ENCODE peak calls at places on chromosomes 11 and 22, in ten cellular contexts. B is colonic mucosa; U is MCF 10A; P is tibial artery; S is mucosa of descending colon; L is B cell; K is Calu3; F is GM20000; M is brain microvascular endothelial cell; J is CD4-positive, alpha-beta T cell. N is an unnamed sample.
A peak's percentile ranks its signal among the peaks of the same experiment; 100 is the strongest.

GRCh38 chr11:94885581-94885980 is 87.8 kb downstream of the CWC15 start:
- DNase-seq in M (no peak), K (no peak), J (no peak), U (no peak), P (no peak), B (no peak), F (no peak), S (no peak), L (no peak), N (no peak)

GRCh38 chr11:128409476-128409875 is 177.9 kb downstream of the ETS1 start:
- DNase-seq in S (no peak), F (no peak), K (no peak), B (no peak), J (no peak), L (no peak), U (peak; percentile 85), M (peak; percentile 88), P (no peak), N (no peak)

GRCh38 chr11:127003260-127003981 is 2.9 kb upstream of the KIRREL3 start:
- DNase-seq in L (no peak), J (no peak), U (no peak), S (peak; percentile 23), K (peak; percentile 66), F (peak; percentile 43), M (no peak), B (peak; percentile 29), P (no peak), N (peak; percentile 16)

GRCh38 chr11:76700177-76701100 is 29.9 kb upstream of the LRRC32 start:
- DNase-seq in L (no peak), F (no peak), S (no peak), U (peak; percentile 76), B (no peak), K (no peak), P (no peak), M (peak; percentile 86), J (no peak), N (no peak)

GRCh38 chr11:129846508-129847335 is 31.1 kb downstream of the TMEM45B start:
- DNase-seq in J (peak; percentile 26), S (peak; percentile 38), M (peak; percentile 95), B (no peak), P (no peak), U (peak; percentile 80), F (no peak), L (no peak), K (peak; percentile 36), N (no peak)

GRCh38 chr22:44669725-44670027 is 32.3 kb upstream of the PRR5 start:
- DNase-seq in U (no peak), F (no peak), B (no peak), L (no peak), S (no peak), P (no peak), M (no peak), K (no peak), J (no peak), N (peak; percentile 44)

GRCh38 chr11:315516-315994 is 1.7 kb downstream of the IFITM1 start:
- DNase-seq in S (no peak), K (no peak), M (no peak), F (no peak), P (no peak), L (no peak), U (no peak), B (no peak), J (no peak), N (no peak)

GRCh38 chr11:48108231-48109045 is 108.2 kb upstream of the OR4B1 start:
- DNase-seq in S (no peak), M (no peak), P (no peak), K (no peak), J (no peak), U (no peak), L (no peak), F (no peak), B (no peak), N (peak; percentile 49)

GRCh38 chr11:2515401-2516275 is 70.8 kb downstream of the KCNQ1 start:
- DNase-seq in P (peak; percentile 52), M (no peak), L (no peak), J (no peak), F (no peak), S (no peak), K (no peak), B (peak; percentile 15), U (no peak), N (peak; percentile 1)

GRCh38 chr11:35582033-35582432 is 36.2 kb upstream of the FJX1 start:
- DNase-seq in M (no peak), L (no peak), P (no peak), F (no peak), U (no peak), S (no peak), K (no peak), B (no peak), J (no peak), N (no peak)

GRCh38 chr11:73317373-73317772 is 9.3 kb downstream of the ARHGEF17 start:
- DNase-seq in J (no peak), K (no peak), U (no peak), M (no peak), F (no peak), B (peak; percentile 39), L (no peak), P (peak; percentile 98), S (peak; percentile 29), N (no peak)

GRCh38 chr11:102494216-102494615 is 36.3 kb downstream of the MMP7 start:
- DNase-seq in U (peak; percentile 80), L (no peak), P (no peak), F (no peak), J (no peak), S (peak; percentile 49), M (peak; percentile 28), K (peak; percentile 48), B (peak; percentile 67), N (no peak)

GRCh38 chr11:870127-870413 is 27.4 kb downstream of the TSPAN4 start:
- DNase-seq in M (no peak), P (no peak), B (no peak), K (no peak), U (no peak), L (no peak), S (no peak), F (no peak), J (no peak), N (no peak)

GRCh38 chr11:80327971-80328614 is 887.3 kb upstream of the TENM4 start:
- DNase-seq in K (no peak), S (no peak), L (no peak), U (no peak), B (no peak), F (no peak), M (no peak), J (no peak), P (no peak), N (no peak)

GRCh38 chr11:71488968-71489265 is 35.9 kb downstream of the NADSYN1 start:
- DNase-seq in F (no peak), L (no peak), U (no peak), P (no peak), J (no peak), B (no peak), K (no peak), M (no peak), S (no peak), N (no peak)

GRCh38 chr11:108543316-108543955 is 45.3 kb upstream of the POGLUT3 start:
- DNase-seq in F (no peak), M (no peak), B (no peak), J (no peak), K (no peak), U (no peak), S (no peak), P (no peak), L (no peak), N (no peak)

GRCh38 chr22:46883547-46883946 is 121.1 kb downstream of the TBC1D22A start:
- DNase-seq in L (no peak), F (no peak), U (no peak), K (no peak), S (no peak), J (no peak), P (no peak), M (no peak), B (no peak), N (no peak)

GRCh38 chr11:4203603-4204360 is 109.2 kb downstream of the RRM1 start:
- DNase-seq in U (no peak), P (no peak), L (no peak), B (no peak), J (no peak), M (no peak), F (no peak), S (no peak), K (no peak), N (no peak)
- TF ChIP-seq CTCF in U (no peak), P (no peak), L (no peak), B (no peak), J (no peak), M (peak; percentile 8), F (no peak), S (no peak), K (no peak), N (no peak)

GRCh38 chr11:31492320-31492913 is 17.0 kb downstream of the IMMP1L start:
- DNase-seq in P (no peak), J (no peak), F (no peak), M (peak; percentile 31), S (no peak), L (no peak), U (no peak), K (no peak), B (no peak), N (no peak)
- TF ChIP-seq CTCF in P (no peak), J (no peak), F (no peak), M (no peak), S (no peak), L (no peak), U (no peak), K (no peak), B (no peak), N (no peak)

DNA sequence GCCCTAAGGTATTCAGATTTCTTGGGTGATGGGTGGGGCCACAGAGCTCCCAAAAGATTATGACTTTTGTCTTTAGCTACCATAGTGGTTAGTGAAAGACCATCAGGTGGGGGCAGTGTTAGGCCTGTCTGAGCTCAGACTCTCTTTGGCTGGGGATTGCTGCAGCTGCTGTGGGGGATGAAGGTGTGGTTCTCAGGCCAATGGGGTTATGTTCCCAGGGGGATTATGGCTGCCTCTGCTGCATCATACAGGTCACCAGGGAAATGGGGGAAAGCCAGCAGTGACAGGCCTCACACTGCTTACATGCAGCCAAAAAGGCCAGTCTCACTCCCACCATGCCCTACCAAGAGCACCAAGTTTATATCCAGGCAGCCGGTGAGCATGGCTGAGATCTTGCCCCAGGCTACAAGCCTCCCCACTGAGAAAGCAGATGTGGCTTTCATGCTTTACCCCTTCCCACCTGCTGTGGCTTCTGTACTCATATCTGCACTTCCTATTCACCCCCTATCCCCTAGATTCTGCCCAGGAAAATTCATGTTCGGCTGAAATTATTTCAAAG is 24.8 kb downstream of the CNTF start:
- DNase-seq in U (no peak), M (no peak), J (no peak), B (no peak), F (peak; percentile 20), S (no peak), K (no peak), P (no peak), L (peak; percentile 75), N (peak; percentile 69)
- TF ChIP-seq CTCF in U (no peak), M (no peak), J (no peak), B (no peak), F (no peak), S (no peak), K (no peak), P (no peak), L (no peak), N (no peak)

DNA sequence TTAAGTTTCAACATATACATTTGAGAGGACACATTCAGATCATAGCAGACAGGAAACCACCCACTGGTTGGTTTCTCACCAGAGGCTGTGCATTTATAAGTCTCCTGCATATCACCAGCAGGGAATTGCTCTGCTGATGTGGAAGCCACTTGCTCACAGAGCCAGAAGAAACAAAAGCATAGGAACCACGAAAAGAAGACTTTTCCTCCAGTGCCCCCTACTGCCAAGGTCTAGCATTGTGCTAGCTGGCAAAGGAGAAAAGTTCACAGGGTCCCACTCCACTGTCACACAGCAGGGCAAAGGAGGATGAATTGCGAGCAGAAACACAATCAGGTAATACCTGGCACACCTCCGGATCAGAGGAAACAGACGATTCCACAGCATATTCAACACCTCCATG is 28.9 kb upstream of the ISX start:
- DNase-seq in J (no peak), L (no peak), P (no peak), K (no peak), S (no peak), U (no peak), B (no peak), M (no peak), F (no peak), N (peak; percentile 20)
- TF ChIP-seq CTCF in J (no peak), L (no peak), P (no peak), K (no peak), S (no peak), U (no peak), B (no peak), M (peak; percentile 32), F (no peak), N (peak; percentile 54)

N was measured in NB4.